ENCODE peak calls at places on chromosomes 12 and 14, in five cellular contexts. M is K562, T is HepG2, K is H1, H is GM12878. N is an unnamed sample.

GRCh38 chr14:24196071-24197061 is 1.1 kb upstream of the TM9SF1 start:
- DNase-seq in T (peak), M (peak), H (peak), K (no peak), N (no peak)

GRCh38 chr12:27334052-27334720 is 1.6 kb downstream of the BMAL2 start:
- DNase-seq in T (no peak), M (no peak), K (no peak), H (no peak), N (no peak)

GRCh38 chr12:53561590-53561953 is 54.3 kb upstream of the NPFF start:
- DNase-seq in H (no peak), K (no peak), M (no peak), T (peak), N (peak)

GRCh38 chr14:64826333-64826732 is 53.4 kb downstream of the SPTB start:
- DNase-seq in M (no peak), H (no peak), K (no peak), T (no peak), N (no peak)

GRCh38 chr12:24066865-24067264 is 117.4 kb upstream of the SOX5 start:
- DNase-seq in T (no peak), M (no peak), H (no peak), K (no peak), N (no peak)

GRCh38 chr14:85516239-85517112 is 13.5 kb upstream of the FLRT2 start:
- DNase-seq in H (no peak), T (no peak), M (no peak), K (no peak), N (no peak)

GRCh38 chr14:45757655-45758054 is 504.7 kb upstream of the MIS18BP1 start:
- DNase-seq in K (no peak), T (no peak), H (no peak), M (no peak), N (no peak)

GRCh38 chr12:27772328-27773049 is 7.5 kb upstream of the KLHL42 start:
- DNase-seq in H (no peak), M (no peak), K (no peak), T (no peak), N (no peak)

GRCh38 chr12:31477669-31478068 is 113.3 kb downstream of the DENND5B start:
- DNase-seq in K (no peak), T (no peak), M (no peak), H (peak), N (no peak)

GRCh38 chr12:55637467-55637866 is 775 bp downstream of the OR10P1 start:
- DNase-seq in T (no peak), H (no peak), K (no peak), M (no peak), N (no peak)

GRCh38 chr12:23204933-23205778 is 580.2 kb downstream of the ETNK1 start:
- DNase-seq in M (peak), H (peak), K (no peak), T (peak), N (peak)

GRCh38 chr14:39279515-39279914 is 45.8 kb downstream of the MIA2 start:
- DNase-seq in K (no peak), H (no peak), T (no peak), M (no peak), N (no peak)

GRCh38 chr12:41856228-41856627 is 288.4 kb downstream of the GXYLT1 start:
- DNase-seq in H (no peak), M (no peak), T (no peak), K (no peak), N (no peak)

GRCh38 chr12:102961488-102961801 is 4.0 kb downstream of the ASCL1 start:
- DNase-seq in M (no peak), K (no peak), H (no peak), T (no peak), N (no peak)

GRCh38 chr12:100539209-100539608 is 34.3 kb upstream of the GAS2L3 start:
- DNase-seq in K (no peak), H (no peak), M (peak), T (no peak), N (no peak)

GRCh38 chr12:95601626-95602025 is 50.4 kb upstream of the USP44 start:
- DNase-seq in T (no peak), H (no peak), M (no peak), K (no peak), N (no peak)

GRCh38 chr12:8562310-8562709 is 21.6 kb upstream of the CLEC4E start:
- DNase-seq in M (no peak), H (no peak), K (no peak), T (no peak), N (no peak)

GRCh38 chr12:92695577-92695976 is 7.2 kb upstream of the PLEKHG7 start:
- DNase-seq in H (no peak), T (no peak), K (no peak), M (no peak), N (no peak)

GRCh38 chr12:51788876-51789275 is 59.6 kb downstream of the FIGNL2 start:
- DNase-seq in H (no peak), K (no peak), M (no peak), T (no peak), N (no peak)

GRCh38 chr14:73227812-73228781 is 9.2 kb upstream of the PAPLN start:
- DNase-seq in K (no peak), T (peak), H (no peak), M (peak), N (no peak)

GRCh38 chr14:37597538-37598084 is 2.2 kb downstream of the TTC6 start:
- DNase-seq in T (no peak), M (no peak), K (no peak), H (no peak), N (no peak)

GRCh38 chr12:89544027-89544426 is 18.2 kb upstream of the POC1B start:
- DNase-seq in K (no peak), H (no peak), T (no peak), M (no peak), N (no peak)

GRCh38 chr14:58637040-58637390 is 747 bp upstream of the DACT1 start:
- DNase-seq in T (no peak), H (no peak), K (no peak), M (no peak), N (no peak)

GRCh38 chr12:39061576-39061975 is 156.2 kb upstream of the CPNE8 start:
- DNase-seq in M (no peak), T (no peak), K (no peak), H (no peak), N (no peak)

GRCh38 chr12:51687142-51687935 is 96.3 kb downstream of the SCN8A start:
- DNase-seq in M (no peak), K (no peak), H (no peak), T (no peak), N (no peak)

GRCh38 chr12:6792522-6793201 is 3.3 kb downstream of the CD4 start:
- DNase-seq in H (no peak), K (no peak), T (peak), M (no peak), N (no peak)

GRCh38 chr14:88669346-88669745 is 106.5 kb downstream of the ZC3H14 start:
- DNase-seq in T (peak), H (no peak), K (no peak), M (no peak), N (no peak)

GRCh38 chr14:88667555-88668273 is 104.9 kb downstream of the ZC3H14 start:
- DNase-seq in T (peak), K (no peak), H (peak), M (peak), N (peak)

DNA sequence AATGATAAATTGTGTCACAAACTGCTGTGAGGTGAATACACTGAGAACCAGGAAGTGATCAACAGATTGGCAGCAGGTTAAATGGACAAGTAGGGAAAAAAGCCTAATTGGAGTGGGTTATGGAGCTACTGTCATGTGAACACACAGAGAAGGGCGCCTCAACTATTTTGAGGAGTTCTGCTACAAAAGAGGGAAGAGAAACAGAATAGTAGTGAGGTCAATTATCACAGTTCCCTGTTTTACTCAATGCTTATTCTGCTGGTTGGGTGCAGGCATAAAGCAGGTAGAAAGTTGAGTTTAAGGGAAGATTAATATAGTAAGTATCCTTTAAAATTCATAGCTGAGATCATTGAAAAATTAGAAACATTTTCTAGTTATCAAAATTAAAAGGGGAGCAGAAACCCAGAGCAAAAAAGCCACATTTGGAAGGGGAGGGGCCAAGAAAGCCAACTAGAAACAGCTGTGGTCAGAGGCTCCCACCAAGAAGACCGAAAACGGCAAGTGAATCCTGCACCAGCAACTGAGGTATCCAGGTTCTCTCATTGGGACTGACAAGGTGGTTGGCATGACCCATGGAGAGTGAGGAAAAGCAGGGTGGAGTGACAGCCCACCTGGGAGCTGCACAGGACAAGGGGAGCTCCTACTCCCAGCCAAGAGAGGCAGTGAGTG is 105.7 kb downstream of the ZC3H14 start:
- DNase-seq in H (peak), K (no peak), T (no peak), M (no peak), N (no peak)
- H3K4me3 ChIP-seq in H (peak), K (no peak), T (no peak), M (no peak), N (no peak)

GRCh38 chr12:47408171-47408871 is 297.5 kb downstream of the RPAP3 start:
- DNase-seq in T (peak), H (peak), K (no peak), M (peak), N (peak)
- TF ChIP-seq SP1 in T (no peak), H (no peak), K (no peak), M (no peak), N (no peak)

DNA sequence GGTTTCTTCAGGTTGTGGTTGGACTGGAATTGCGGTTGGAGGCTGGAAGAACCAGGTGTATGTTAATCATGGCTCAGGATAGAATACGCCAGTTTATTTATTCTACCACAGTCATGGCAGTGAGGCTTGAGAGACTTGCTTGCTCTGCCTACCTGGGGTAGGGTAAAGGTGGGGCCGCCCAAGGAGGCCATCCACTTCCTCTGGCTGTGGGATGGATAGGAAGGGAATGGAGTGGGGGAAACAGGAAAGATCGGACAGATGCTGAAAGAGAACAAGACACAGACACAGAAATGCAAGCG is 8.1 kb downstream of the SHMT2 start:
- DNase-seq in T (no peak), K (no peak), M (no peak), H (no peak), N (no peak)
- TF ChIP-seq SIN3A in T (no peak), K (no peak), M (no peak), H (no peak), N (no peak)

GRCh38 chr12:104622942-104623341 is 166.2 kb downstream of the CHST11 start:
- DNase-seq in T (no peak), H (no peak), K (no peak), M (no peak), N (no peak)

GRCh38 chr12:104615048-104615561 is 158.4 kb downstream of the CHST11 start:
- DNase-seq in M (no peak), T (no peak), H (no peak), K (no peak), N (no peak)

GRCh38 chr12:104618691-104619090 is 161.9 kb downstream of the CHST11 start:
- DNase-seq in H (no peak), M (no peak), T (no peak), K (no peak), N (no peak)

GRCh38 chr12:104620761-104621531 is 164.2 kb downstream of the CHST11 start:
- DNase-seq in H (no peak), K (no peak), T (no peak), M (no peak), N (no peak)

DNA sequence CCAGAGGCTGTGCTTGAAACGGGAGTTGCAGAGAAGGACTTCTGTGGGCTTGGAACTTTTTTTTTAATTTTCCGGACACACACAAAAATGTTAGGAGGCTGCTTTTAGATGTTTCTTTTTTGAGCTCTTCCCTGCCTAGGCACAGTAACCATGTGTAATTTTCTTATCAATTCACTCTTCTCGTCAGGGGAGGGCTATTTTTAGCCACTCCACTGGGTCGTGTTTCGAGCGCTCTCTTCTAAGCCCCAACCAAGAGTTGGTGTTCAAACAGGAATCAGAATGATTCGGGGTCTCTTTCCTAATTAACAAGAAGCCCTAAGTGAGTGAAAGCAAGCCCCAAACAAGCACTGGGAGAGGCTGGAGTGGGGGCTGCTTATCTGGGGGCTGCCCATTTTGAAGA is 162.6 kb downstream of the CHST11 start:
- DNase-seq in T (no peak), M (peak), H (no peak), K (no peak), N (no peak)
- H3K4me3 ChIP-seq in T (no peak), M (no peak), H (no peak), K (no peak), N (no peak)

DNA sequence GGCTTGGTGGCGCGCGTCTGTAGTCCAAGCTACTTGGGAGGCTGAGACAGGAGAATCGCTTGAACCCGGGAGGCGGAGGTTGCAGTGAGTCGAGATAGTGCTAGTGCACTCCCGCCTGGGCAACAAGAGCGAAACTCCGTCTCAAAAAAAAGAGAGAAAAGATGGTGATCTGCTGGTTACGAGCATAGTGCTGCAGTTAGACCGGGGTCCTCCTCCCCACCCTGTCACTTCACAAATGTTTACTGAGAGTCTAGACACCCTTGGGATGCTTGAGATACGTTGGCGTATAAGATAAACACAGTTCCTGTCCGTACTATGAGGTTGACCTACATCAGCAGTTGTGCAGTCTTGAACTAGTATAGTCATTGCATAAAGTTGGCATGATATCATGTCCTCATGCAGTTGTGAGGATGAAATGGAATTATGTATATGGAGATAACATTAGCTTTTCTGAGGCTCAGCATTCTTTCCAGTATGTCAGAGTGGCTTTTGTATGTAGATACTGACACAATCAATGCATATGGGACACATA is 787 bp downstream of the ACAD10 start:
- DNase-seq in H (no peak), T (no peak), M (no peak), K (no peak), N (no peak)
- TF ChIP-seq SP1 in H (no peak), T (no peak), M (no peak), K (no peak), N (no peak)

GRCh38 chr12:60391791-60392190 is 796.0 kb downstream of the SLC16A7 start:
- DNase-seq in K (no peak), M (no peak), T (no peak), H (no peak), N (no peak)

GRCh38 chr12:60393093-60393492 is 797.3 kb downstream of the SLC16A7 start:
- DNase-seq in K (no peak), H (no peak), T (no peak), M (no peak), N (no peak)

GRCh38 chr12:60398547-60398946 is 802.7 kb downstream of the SLC16A7 start:
- DNase-seq in H (no peak), K (no peak), T (no peak), M (no peak), N (no peak)

GRCh38 chr12:60399064-60399463 is 803.2 kb downstream of the SLC16A7 start:
- DNase-seq in H (no peak), M (no peak), T (no peak), K (no peak), N (no peak)

DNA sequence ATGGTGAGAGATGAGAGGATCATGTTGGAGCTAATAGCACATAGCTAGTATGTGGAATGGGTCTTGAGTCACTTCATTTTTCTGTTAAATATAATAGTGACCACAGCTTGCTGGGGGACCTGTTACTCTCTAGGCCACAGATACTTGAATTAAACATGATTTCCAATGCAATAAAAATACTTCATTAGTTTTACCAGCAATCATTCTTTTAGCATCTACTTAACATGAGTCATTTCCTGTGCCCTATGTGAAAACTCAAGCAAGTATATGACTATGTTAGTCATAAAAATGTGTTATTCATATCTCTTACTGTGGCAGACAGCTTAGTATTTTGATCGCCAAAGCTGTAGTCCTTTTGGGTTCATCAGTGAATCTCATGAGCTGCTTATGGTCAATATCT is 798.9 kb downstream of the SLC16A7 start:
- DNase-seq in T (no peak), K (no peak), H (no peak), M (no peak), N (no peak)
- TF ChIP-seq SIN3A in T (no peak), K (no peak), H (no peak), M (no peak), N (no peak)

GRCh38 chr12:121562484-121562883 is 18.3 kb downstream of the KDM2B start:
- DNase-seq in M (no peak), K (no peak), H (no peak), T (no peak), N (no peak)

DNA sequence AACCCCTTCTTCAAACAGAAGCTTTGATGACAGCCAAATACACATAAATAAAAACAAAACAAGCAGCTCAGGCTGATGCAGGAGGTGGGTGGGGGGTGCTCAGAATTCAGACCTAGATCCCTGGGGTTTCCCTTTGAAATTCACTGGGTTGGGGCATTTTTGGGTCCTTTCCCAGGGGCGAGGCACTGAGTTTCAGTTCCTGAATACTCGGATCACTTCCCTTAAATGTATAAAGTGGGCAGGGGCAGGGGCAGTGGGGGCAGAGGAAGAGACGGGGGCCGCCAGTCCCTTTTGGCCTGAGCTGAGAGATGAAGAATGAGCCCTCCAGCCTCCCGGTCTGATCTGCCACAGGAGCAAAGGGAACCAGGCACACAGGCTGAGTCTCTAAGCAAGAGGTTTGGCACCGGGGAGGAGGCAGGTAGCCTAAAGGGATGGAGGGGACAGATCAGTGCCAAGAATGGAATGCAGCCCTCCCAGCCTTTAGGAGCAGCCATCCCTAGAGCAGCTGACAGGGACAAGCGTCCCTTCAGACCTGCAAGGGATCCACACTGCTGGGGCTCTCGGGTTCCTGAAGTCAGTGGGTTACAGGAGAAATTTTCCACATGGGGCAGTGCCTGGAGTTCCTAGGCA is 20.3 kb downstream of the KDM2B start:
- DNase-seq in K (no peak), T (no peak), M (no peak), H (peak), N (no peak)
- H3K4me3 ChIP-seq in K (no peak), T (no peak), M (no peak), H (no peak), N (no peak)

GRCh38 chr12:84058136-84058535 is 854.5 kb downstream of the SLC6A15 start:
- DNase-seq in H (no peak), K (no peak), M (no peak), T (no peak), N (no peak)

DNA sequence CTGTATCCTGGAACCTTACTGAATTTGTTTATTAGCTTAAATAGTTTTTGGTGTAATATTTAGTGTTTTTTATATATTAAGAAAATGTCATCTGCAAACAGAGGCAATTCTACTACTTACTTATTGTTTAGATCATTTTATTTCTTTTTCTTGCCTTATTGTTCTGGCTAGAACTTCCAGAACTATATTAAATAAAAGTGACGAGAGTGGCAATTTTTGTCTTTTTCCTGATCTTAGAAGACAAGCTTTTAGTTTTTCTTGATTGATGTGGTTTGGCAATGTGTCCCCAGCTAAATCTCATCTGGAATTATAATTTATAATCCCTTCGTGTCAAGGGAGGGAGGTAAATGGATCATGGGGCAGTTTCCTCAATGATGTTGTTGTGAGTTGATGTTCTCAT is 857.8 kb downstream of the SLC6A15 start:
- DNase-seq in H (no peak), K (no peak), T (no peak), M (no peak), N (no peak)
- TF ChIP-seq SP1 in H (no peak), K (no peak), T (no peak), M (no peak), N (no peak)

GRCh38 chr12:79933580-79934264 is 1.2 kb downstream of the PPP1R12A start:
- DNase-seq in M (peak), H (no peak), K (no peak), T (no peak), N (no peak)
- TF ChIP-seq SIN3A in M (peak), H (peak), K (no peak), T (no peak), N (no peak)